ENCODE peak calls at places on chromosomes 12 and 14, in four cellular contexts. E is activated CD4-positive, alpha-beta T cell treated with anti-CD3 and anti-CD28 coated beads, Interleukin-2, amount 50 U/mL, for 48 hours; O is neuronal stem cell; U is T-helper 17 cell. I is an unnamed sample.

GRCh38 chr12:32252199-32253073 is 145.8 kb downstream of the BICD1 start:
- DNase-seq in E (no peak), O (no peak), U (no peak), I (peak)

GRCh38 chr14:99774526-99775307 is 18.5 kb upstream of the EML1 start:
- DNase-seq in E (no peak), O (no peak), U (no peak), I (peak)

GRCh38 chr12:128573907-128574306 is 249.9 kb downstream of the SLC15A4 start:
- DNase-seq in E (no peak), O (no peak), U (no peak), I (no peak)

GRCh38 chr14:64937821-64938193 is 4.7 kb downstream of the GPX2 start:
- DNase-seq in E (no peak), O (no peak), U (no peak), I (peak)

GRCh38 chr12:27974735-27975221 is 2.2 kb upstream of the PTHLH start:
- DNase-seq in E (no peak), O (no peak), U (no peak), I (no peak)

GRCh38 chr12:75943730-75944096 is 87.9 kb downstream of the PHLDA1 start:
- DNase-seq in E (no peak), O (no peak), U (no peak), I (peak)

GRCh38 chr14:31243860-31244259 is 36.3 kb upstream of the HECTD1 start:
- DNase-seq in E (peak), O (no peak), U (no peak), I (no peak)

GRCh38 chr14:78240567-78240966 is 70.4 kb downstream of the NRXN3 start:
- DNase-seq in E (no peak), O (no peak), U (no peak), I (no peak)

GRCh38 chr12:109192358-109192757 is 76.0 kb downstream of the ACACB start:
- DNase-seq in E (no peak), O (no peak), U (no peak), I (no peak)

GRCh38 chr12:105674871-105675699 is 344.6 kb downstream of the C12orf75 start:
- DNase-seq in E (no peak), O (no peak), U (no peak), I (no peak)

GRCh38 chr12:95096852-95097251 is 23.4 kb upstream of the NR2C1 start:
- DNase-seq in E (no peak), O (no peak), U (no peak), I (no peak)